ENCODE peak calls at places on chromosomes 1 and 21, in eight cellular contexts. N is pancreas, B is ovary, S is AG09309, D is BJ, U is fibroblast of the aortic adventitia, G is psoas muscle, Y is suprapubic skin. O is an unnamed sample.

GRCh38 chr21:37207441-37208009 is 59.6 kb downstream of the VPS26C start:
- DNase-seq in N (peak), D (no peak), S (no peak), U (peak), Y (no peak), B (no peak), G (peak), O (peak)

GRCh38 chr1:76269175-76269574 is 194.6 kb downstream of the ST6GALNAC3 start:
- DNase-seq in S (no peak), G (no peak), U (peak), B (no peak), N (no peak), D (no peak), Y (no peak), O (peak)

GRCh38 chr21:32597205-32597604 is 11.9 kb upstream of the TCP10L start:
- DNase-seq in S (peak), G (no peak), N (no peak), B (no peak), Y (no peak), U (peak), D (peak), O (peak)

GRCh38 chr1:23682946-23683345 is 8.7 kb upstream of the RPL11 start:
- DNase-seq in U (no peak), S (no peak), B (no peak), D (no peak), Y (no peak), N (no peak), G (no peak), O (no peak)

GRCh38 chr1:206503591-206504362 is 3.6 kb upstream of the RASSF5 start:
- DNase-seq in S (peak), G (peak), Y (peak), B (no peak), U (peak), N (no peak), D (peak), O (peak)

GRCh38 chr1:2539312-2539907 is 9.3 kb upstream of the HES5 start:
- DNase-seq in Y (no peak), D (no peak), B (no peak), U (no peak), S (no peak), G (no peak), N (no peak), O (no peak)

GRCh38 chr1:210412240-210412639 is 83.5 kb downstream of the HHAT start:
- DNase-seq in G (no peak), U (no peak), Y (no peak), B (no peak), D (no peak), S (no peak), N (no peak), O (no peak)

GRCh38 chr1:185360714-185361113 is 43.7 kb upstream of the IVNS1ABP start:
- DNase-seq in B (no peak), D (no peak), Y (no peak), G (no peak), S (no peak), U (peak), N (no peak), O (peak)

GRCh38 chr1:23854568-23854967 is 13.5 kb downstream of the FUCA1 start:
- DNase-seq in B (no peak), U (peak), S (no peak), D (no peak), G (no peak), N (no peak), Y (no peak), O (peak)

GRCh38 chr1:8765253-8765652 is 52.2 kb downstream of the RERE start:
- DNase-seq in D (no peak), Y (no peak), N (no peak), G (no peak), S (no peak), U (no peak), B (no peak), O (no peak)
- H3K4me3 ChIP-seq in D (no peak), Y (no peak), N (no peak), G (no peak), S (no peak), U (no peak), B (no peak), O (no peak)

GRCh38 chr1:111600886-111601386 is 18.7 kb upstream of the RAP1A start:
- DNase-seq in Y (no peak), N (no peak), G (no peak), U (no peak), B (no peak), D (no peak), S (no peak), O (no peak)
- H3K4me3 ChIP-seq in Y (no peak), N (no peak), G (no peak), U (no peak), B (no peak), D (no peak), S (no peak), O (no peak)

DNA sequence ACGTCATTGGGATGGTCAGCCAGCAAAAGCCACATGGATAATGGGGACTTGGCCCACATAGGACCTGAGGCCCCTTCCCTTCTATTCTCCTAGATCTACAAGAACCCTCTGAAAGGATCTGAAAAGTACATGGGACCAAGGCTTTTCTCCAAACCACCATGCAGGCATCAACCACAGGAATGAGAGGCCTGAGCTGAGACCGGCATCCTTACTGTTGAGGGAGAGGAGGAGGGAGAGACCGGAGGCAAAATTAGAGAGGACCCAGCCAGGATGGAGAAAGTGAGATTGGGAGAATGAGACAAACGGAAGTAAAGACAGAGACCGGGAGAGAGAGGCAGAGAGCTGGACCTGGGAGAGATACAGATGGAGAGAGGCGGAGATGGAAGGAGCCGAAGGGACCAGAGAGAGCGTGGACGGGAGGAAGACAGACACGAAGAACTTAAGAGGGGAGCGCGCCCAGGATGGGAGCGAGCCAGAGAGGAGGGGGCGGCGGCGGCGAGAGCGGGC is 281.6 kb downstream of the RRAGC start:
- DNase-seq in N (no peak), G (no peak), B (no peak), D (no peak), S (no peak), Y (no peak), U (no peak), O (no peak)
- H3K4me3 ChIP-seq in N (no peak), G (no peak), B (no peak), D (no peak), S (no peak), Y (peak), U (no peak), O (no peak)

GRCh38 chr1:116151739-116152576 is 40.8 kb downstream of the MAB21L3 start:
- DNase-seq in G (peak), Y (peak), B (peak), S (peak), D (peak), U (peak), N (peak), O (peak)
- H3K4me3 ChIP-seq in G (peak), Y (peak), B (peak), S (peak), D (peak), U (peak), N (peak), O (peak)